ENCODE peak calls at places on chromosomes 11 and 22, in eight cellular contexts. Z, H, L, P, E, J, M and S are unnamed samples.

GRCh38 chr11:70495351-70496310 is 97.3 kb downstream of the CTTN start:
- DNase-seq in P (no peak), Z (no peak), H (no peak), M (no peak), L (no peak), E (no peak), J (no peak), S (no peak)

GRCh38 chr22:17774928-17775675 is 833 bp upstream of the BID start:
- DNase-seq in Z (peak; percentile 15), E (no peak), J (no peak), H (no peak), M (no peak), L (no peak), P (no peak), S (no peak)

GRCh38 chr11:18221274-18221876 is 15.2 kb downstream of the SAA4 start:
- DNase-seq in P (no peak), M (no peak), J (no peak), H (no peak), E (no peak), Z (no peak), L (no peak), S (no peak)

GRCh38 chr22:45526263-45526662 is 23.6 kb downstream of the FBLN1 start:
- DNase-seq in H (no peak), E (no peak), Z (no peak), J (no peak), M (no peak), P (no peak), L (no peak), S (no peak)

GRCh38 chr11:86087281-86087680 is 18.4 kb upstream of the PICALM start:
- DNase-seq in E (no peak), L (no peak), P (no peak), Z (no peak), J (no peak), H (no peak), M (no peak), S (no peak)

GRCh38 chr11:121466063-121466794 is 13.5 kb upstream of the SORL1-AS1 start:
- DNase-seq in Z (peak; percentile 73), L (peak; percentile 89), E (peak; percentile 97), J (no peak), M (peak; percentile 84), P (peak; percentile 88), H (peak; percentile 79), S (peak; percentile 94)

GRCh38 chr11:119438599-119438998 is 15.6 kb upstream of the THY1 start:
- DNase-seq in H (no peak), M (no peak), P (no peak), L (no peak), E (no peak), J (no peak), Z (no peak), S (no peak)

GRCh38 chr11:78763664-78764063 is 189.0 kb upstream of the NARS2 start:
- DNase-seq in E (no peak), L (no peak), M (no peak), P (no peak), J (no peak), Z (no peak), H (no peak), S (no peak)

GRCh38 chr11:33904128-33904527 is 12.3 kb upstream of the LMO2 start:
- DNase-seq in L (no peak), E (no peak), P (no peak), H (no peak), J (no peak), M (no peak), Z (no peak), S (no peak)

GRCh38 chr22:47020157-47020556 is 257.7 kb downstream of the TBC1D22A start:
- DNase-seq in P (no peak), Z (no peak), M (no peak), J (no peak), E (no peak), H (no peak), L (no peak), S (peak; percentile 24)

GRCh38 chr22:32623943-32624342 is 149.3 kb downstream of the FBXO7 start:
- DNase-seq in P (peak; percentile 91), Z (no peak), J (no peak), M (peak; percentile 80), H (peak; percentile 71), L (no peak), E (peak; percentile 13), S (peak; percentile 91)

GRCh38 chr22:19177164-19178064 is 1.1 kb downstream of the SLC25A1 start:
- DNase-seq in H (no peak), Z (no peak), J (no peak), P (no peak), M (peak; percentile 76), E (no peak), L (no peak), S (no peak)

GRCh38 chr11:126102436-126102894 is 39.8 kb upstream of the CDON start:
- DNase-seq in H (no peak), E (no peak), Z (no peak), L (no peak), M (no peak), J (no peak), P (peak; percentile 76), S (no peak)

DNA sequence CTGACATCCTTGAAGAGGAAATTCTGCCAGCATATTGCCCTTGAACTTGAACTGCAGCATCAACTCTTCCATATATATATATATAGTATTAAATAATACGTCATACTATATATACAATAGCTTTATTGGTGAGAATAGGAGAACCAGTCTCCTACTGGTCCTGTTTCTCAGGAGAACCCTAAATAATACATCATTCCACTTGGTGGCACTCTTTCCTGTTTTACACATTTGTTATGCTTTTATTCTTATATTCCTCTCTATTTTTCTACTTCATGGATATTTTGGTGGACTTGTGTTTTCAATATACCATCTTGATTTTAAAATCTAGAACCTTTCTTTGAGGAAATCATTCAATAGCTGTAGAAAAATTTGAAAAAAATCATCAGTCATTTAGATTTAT is 193.3 kb downstream of the TRPC6 start:
- DNase-seq in P (peak; percentile 12), Z (no peak), E (peak; percentile 15), M (no peak), H (no peak), J (no peak), L (peak; percentile 13), S (peak; percentile 35)
- TF ChIP-seq CTCF in P (peak; percentile 15), Z (peak; percentile 18), E (peak; percentile 29), M (no peak), H (no peak), J (no peak), L (peak; percentile 37), S (peak; percentile 38)

GRCh38 chr11:106137758-106138157 is 60.3 kb downstream of the AASDHPPT start:
- DNase-seq in P (no peak), Z (no peak), M (no peak), H (no peak), J (no peak), L (no peak), E (no peak), S (no peak)

GRCh38 chr11:106137061-106137460 is 59.6 kb downstream of the AASDHPPT start:
- DNase-seq in Z (no peak), M (no peak), L (no peak), H (no peak), J (no peak), E (peak; percentile 30), P (no peak), S (no peak)

GRCh38 chr11:106132582-106133354 is 55.3 kb downstream of the AASDHPPT start:
- DNase-seq in Z (no peak), M (no peak), J (no peak), E (no peak), H (no peak), P (no peak), L (no peak), S (no peak)

GRCh38 chr11:106131998-106132397 is 54.5 kb downstream of the AASDHPPT start:
- DNase-seq in Z (no peak), J (no peak), P (no peak), M (no peak), H (no peak), L (no peak), E (no peak), S (no peak)

GRCh38 chr11:106133529-106133928 is 56.1 kb downstream of the AASDHPPT start:
- DNase-seq in L (no peak), H (no peak), M (no peak), P (peak; percentile 7), Z (no peak), J (peak; percentile 11), E (peak; percentile 6), S (peak; percentile 10)
- TF ChIP-seq CTCF in L (peak; percentile 24), H (no peak), M (no peak), P (peak; percentile 36), Z (no peak), J (no peak), E (peak; percentile 46), S (peak; percentile 39)

GRCh38 chr22:38144025-38144405 is 33.5 kb upstream of the BAIAP2L2 start:
- DNase-seq in Z (no peak), E (no peak), J (no peak), H (peak; percentile 10), M (peak; percentile 37), P (no peak), L (peak; percentile 52), S (no peak)
- TF ChIP-seq CTCF in Z (no peak), E (no peak), J (no peak), H (no peak), M (no peak), P (no peak), L (no peak), S (no peak)

GRCh38 chr22:43850529-43850928 is 11.8 kb downstream of the SULT4A1 start:
- DNase-seq in E (no peak), M (no peak), H (peak; percentile 6), Z (peak; percentile 7), P (no peak), L (no peak), J (no peak), S (no peak)

GRCh38 chr22:43847376-43848289 is 14.7 kb downstream of the SULT4A1 start:
- DNase-seq in P (no peak), H (peak; percentile 5), Z (peak; percentile 13), E (no peak), J (no peak), L (no peak), M (no peak), S (no peak)

GRCh38 chr22:43849731-43850130 is 12.6 kb downstream of the SULT4A1 start:
- DNase-seq in M (no peak), L (no peak), Z (peak; percentile 21), P (no peak), H (no peak), J (no peak), E (no peak), S (no peak)

GRCh38 chr22:43846966-43847365 is 15.3 kb downstream of the SULT4A1 start:
- DNase-seq in J (no peak), E (no peak), P (no peak), Z (peak; percentile 8), M (no peak), L (no peak), H (no peak), S (no peak)

DNA sequence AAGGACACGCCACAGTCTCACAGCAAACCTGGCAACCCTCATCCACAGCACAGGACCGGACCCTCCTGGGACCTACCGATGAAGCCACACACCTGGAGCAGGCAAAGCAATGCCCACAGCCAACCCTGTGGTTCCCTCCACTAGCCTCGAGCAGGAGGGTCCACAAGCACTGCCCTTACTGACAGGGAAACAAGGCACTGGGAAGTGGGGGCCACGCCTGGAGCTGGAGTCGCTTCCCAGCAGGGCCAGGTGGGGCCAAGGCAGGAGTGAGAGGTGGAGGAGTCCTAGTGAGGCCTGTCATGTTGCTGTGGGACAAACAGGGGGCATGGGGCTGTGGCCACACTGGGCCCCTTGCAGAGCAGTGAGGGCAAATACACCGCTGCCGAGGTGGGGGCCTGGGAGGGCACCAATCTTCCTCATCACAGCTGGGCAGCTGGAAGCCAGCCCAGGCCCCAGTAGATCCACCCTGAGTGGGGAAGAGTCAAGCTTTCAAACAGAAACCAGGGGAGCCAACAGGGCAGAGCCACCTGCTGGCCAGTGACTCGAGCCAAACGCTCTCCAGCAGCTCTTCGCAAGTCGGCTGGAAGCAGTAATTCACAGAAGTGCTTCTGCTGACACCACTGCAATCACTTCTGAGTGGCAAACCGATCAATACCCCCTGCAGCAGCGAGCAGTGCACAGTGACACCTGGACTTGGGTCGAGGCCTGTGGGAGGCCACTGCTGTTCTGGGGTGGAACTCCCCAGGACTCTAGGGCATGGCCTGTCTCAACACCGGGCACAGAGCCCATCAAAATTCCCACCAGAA is 13.7 kb downstream of the SULT4A1 start:
- DNase-seq in P (peak; percentile 33), H (peak; percentile 9), M (peak; percentile 61), L (peak; percentile 16), Z (peak; percentile 65), J (no peak), E (peak; percentile 11), S (peak; percentile 22)
- TF ChIP-seq CTCF in P (peak; percentile 49), H (peak; percentile 25), M (peak; percentile 26), L (peak; percentile 31), Z (no peak), J (no peak), E (peak; percentile 44), S (peak; percentile 31)